ENCODE peak calls at places on chromosomes 6 and 20, in seven cellular contexts. Q is HCT116, J is K562, Y is endothelial cell of umbilical vein, R is H1, T is GM12878, N is HepG2. H is an unnamed sample.

GRCh38 chr20:15446373-15446772 is 1109.0 kb upstream of the FLRT3 start:
- DNase-seq in T (no peak), Q (no peak), J (no peak), Y (peak; percentile 17), R (no peak), N (no peak), H (peak; percentile 32)

GRCh38 chr6:136378888-136379287 is 89.2 kb upstream of the BCLAF1 start:
- DNase-seq in Q (no peak), Y (no peak), R (no peak), N (no peak), J (no peak), T (no peak), H (no peak)

GRCh38 chr6:13883966-13884365 is 40.8 kb upstream of the RNF182 start:
- DNase-seq in Q (no peak), T (no peak), N (no peak), Y (no peak), R (no peak), J (peak; percentile 37), H (no peak)

GRCh38 chr6:169966312-169967181 is 215.1 kb downstream of the ERMARD start:
- DNase-seq in J (no peak), Y (no peak), T (no peak), R (no peak), N (no peak), Q (no peak), H (no peak)

GRCh38 chr6:28207244-28208179 is 17.6 kb upstream of the ZSCAN9 start:
- DNase-seq in N (no peak), R (no peak), T (no peak), J (no peak), Y (peak; percentile 49), Q (no peak), H (no peak)

GRCh38 chr6:154337423-154338005 is 19.1 kb downstream of the IPCEF1 start:
- DNase-seq in J (no peak), Y (no peak), Q (no peak), R (no peak), N (no peak), T (no peak), H (no peak)

GRCh38 chr6:28720357-28721231 is 194.9 kb downstream of the GPX5 start:
- DNase-seq in R (no peak), Y (no peak), T (no peak), Q (no peak), J (no peak), N (no peak), H (no peak)

GRCh38 chr6:10633216-10633615 is 61.2 kb downstream of the C6orf52 start:
- DNase-seq in N (peak; percentile 13), T (peak; percentile 36), Q (peak; percentile 60), Y (peak; percentile 76), R (no peak), J (peak; percentile 31), H (no peak)

GRCh38 chr20:20489623-20490341 is 121.9 kb downstream of the INSM1 start:
- DNase-seq in T (no peak), N (no peak), Q (no peak), R (no peak), J (no peak), Y (no peak), H (no peak)

GRCh38 chr6:152897807-152898399 is 84.9 kb downstream of the FBXO5 start:
- DNase-seq in J (peak; percentile 77), N (peak; percentile 52), R (peak; percentile 58), Y (peak; percentile 65), Q (peak; percentile 42), T (peak; percentile 4), H (no peak)

GRCh38 chr6:29791162-29791561 is 36.5 kb upstream of the HLA-G start:
- DNase-seq in J (no peak), N (no peak), T (no peak), Q (no peak), R (no peak), Y (no peak), H (no peak)

GRCh38 chr6:29793036-29793356 is 34.6 kb upstream of the HLA-G start:
- DNase-seq in N (no peak), J (no peak), Q (no peak), T (no peak), R (no peak), Y (no peak), H (no peak)

GRCh38 chr6:29791786-29792122 is 35.9 kb upstream of the HLA-G start:
- DNase-seq in Q (no peak), R (no peak), Y (no peak), N (no peak), J (no peak), T (no peak), H (no peak)

GRCh38 chr6:29793796-29794195 is 33.8 kb upstream of the HLA-G start:
- DNase-seq in Q (no peak), N (no peak), Y (no peak), J (no peak), T (no peak), R (no peak), H (no peak)

DNA sequence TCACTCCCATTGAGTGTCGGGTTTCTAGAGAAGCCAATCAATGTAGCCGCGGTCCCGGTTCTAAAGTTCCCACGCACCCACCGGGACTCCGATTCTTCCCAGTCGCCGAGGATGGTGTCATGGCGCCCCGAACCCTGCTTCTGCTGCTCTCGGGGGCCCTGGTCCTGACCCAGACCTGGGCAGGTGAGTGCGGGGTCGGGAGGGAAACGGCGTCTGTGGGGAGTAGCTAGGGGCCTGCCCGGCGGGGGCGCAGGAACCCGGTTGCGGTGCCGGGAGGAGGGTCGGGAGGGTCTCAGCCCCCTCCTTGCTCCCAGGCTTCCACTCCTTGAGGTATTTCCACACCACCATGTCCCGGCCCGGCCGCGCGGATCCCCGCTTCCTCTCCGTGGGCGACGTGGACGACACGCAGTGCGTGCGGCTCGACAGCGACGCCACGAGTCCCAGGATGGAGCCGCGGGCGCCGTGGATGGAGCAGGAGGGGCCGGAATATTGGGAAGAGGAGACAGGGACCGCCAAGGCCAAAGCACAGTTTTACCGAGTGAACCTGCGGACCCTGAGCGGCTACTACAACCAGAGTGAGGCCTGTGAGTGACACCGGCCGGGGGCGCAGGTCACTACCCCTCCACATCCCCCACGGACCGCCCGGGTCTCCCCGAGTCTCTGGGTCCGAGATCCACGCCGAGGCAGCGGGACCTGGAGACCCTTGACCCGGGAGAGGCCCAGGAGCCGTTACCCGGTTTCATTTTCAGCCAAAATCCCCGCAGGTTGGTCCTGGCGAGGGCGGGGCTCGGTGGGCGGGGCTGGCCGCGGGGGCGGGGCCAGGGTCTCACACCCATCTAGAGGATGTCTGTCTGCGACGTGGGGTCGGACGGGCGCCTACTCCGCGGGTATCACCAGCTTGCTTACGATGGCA is 35.2 kb upstream of the HLA-G start:
- DNase-seq in Y (peak; percentile 9), N (no peak), R (no peak), J (peak; percentile 46), T (no peak), Q (no peak), H (no peak)
- TF ChIP-seq EZH2 in Y (peak; percentile 87), N (no peak), R (peak; percentile 15), J (no peak), T (no peak), Q (no peak), H (no peak)

DNA sequence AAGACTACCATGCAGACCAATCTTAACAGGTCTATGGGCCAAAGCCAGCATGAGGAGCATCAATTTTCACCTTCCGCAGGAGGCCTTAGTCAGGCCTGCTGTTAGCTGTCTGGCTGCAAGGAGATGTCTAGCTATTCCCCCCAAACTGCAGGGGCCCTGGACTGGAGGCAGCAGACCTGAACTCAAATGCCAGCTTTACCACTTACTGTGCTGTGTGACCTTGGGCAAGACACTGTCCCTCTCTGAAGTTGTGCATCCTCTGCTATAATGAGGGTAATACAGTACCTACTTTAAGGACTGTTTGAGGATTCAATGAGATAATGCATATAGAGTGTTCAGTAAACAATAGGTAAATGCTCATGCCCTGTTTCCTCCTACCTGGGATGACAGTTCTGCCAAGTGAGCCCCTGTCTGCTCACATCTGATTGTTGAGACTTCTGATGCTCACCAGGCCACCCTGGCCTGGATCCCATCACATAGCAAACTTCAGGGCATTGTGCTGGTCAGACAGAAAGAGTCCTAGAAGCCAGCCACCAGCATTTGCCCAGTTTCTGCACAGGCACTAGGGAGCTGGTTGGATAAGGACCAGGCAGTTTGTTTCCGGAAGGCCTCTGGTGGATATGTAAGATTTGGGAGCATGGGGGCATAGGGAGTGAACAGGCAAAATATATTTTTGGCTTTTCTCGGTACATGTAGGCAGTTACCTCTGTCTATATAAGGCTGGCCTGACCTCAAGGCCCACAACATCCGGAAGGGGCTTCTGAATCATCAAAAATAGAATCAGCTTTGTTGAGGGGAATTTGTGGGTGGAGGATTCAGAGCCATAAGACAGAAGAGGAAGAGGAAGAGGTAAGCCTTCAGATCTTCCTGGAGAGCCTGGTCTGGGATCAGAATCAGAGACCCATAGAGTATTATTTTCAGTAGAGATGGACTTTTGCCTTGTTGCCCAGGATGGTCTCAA is 2.3 kb upstream of the OCSTAMP start:
- DNase-seq in T (peak; percentile 85), N (no peak), R (no peak), Y (no peak), J (no peak), Q (no peak), H (no peak)
- TF ChIP-seq POLR2AphosphoS5 in T (peak; percentile 15), N (no peak), R (no peak), Y (no peak), J (no peak), Q (no peak), H (no peak)

GRCh38 chr20:4247261-4247660 is 231.9 kb upstream of the RNF24 start:
- DNase-seq in T (no peak), Y (no peak), N (no peak), R (no peak), Q (no peak), J (no peak), H (no peak)

GRCh38 chr20:4243071-4243470 is 227.7 kb upstream of the RNF24 start:
- DNase-seq in T (no peak), R (no peak), N (no peak), Q (no peak), Y (no peak), J (no peak), H (no peak)

GRCh38 chr20:4245542-4245941 is 230.2 kb upstream of the RNF24 start:
- DNase-seq in Y (no peak), R (no peak), N (no peak), Q (no peak), J (no peak), T (no peak), H (no peak)

GRCh38 chr20:4246428-4246827 is 231.1 kb upstream of the RNF24 start:
- DNase-seq in J (no peak), N (no peak), R (no peak), Q (no peak), Y (no peak), T (no peak), H (no peak)

GRCh38 chr20:4244700-4245485 is 229.5 kb upstream of the RNF24 start:
- DNase-seq in T (no peak), N (peak; percentile 95), R (no peak), Y (no peak), J (no peak), Q (no peak), H (no peak)
- H3K9ac ChIP-seq in T (no peak overlapping the region), N (peak overlapping the region; percentile 11), R (no peak overlapping the region), Y (no peak overlapping the region), J (no peak overlapping the region), Q (no peak overlapping the region), H (no peak overlapping the region)

GRCh38 chr6:116876635-116877611 is at the start of gene RFX6:
- DNase-seq in Y (no peak), N (no peak), Q (no peak), J (peak; percentile 29), R (no peak), T (no peak), H (no peak)
- TF ChIP-seq EZH2 in Y (peak; percentile 74), N (no peak), Q (no peak), J (no peak), R (peak; percentile 76), T (no peak), H (no peak)

DNA sequence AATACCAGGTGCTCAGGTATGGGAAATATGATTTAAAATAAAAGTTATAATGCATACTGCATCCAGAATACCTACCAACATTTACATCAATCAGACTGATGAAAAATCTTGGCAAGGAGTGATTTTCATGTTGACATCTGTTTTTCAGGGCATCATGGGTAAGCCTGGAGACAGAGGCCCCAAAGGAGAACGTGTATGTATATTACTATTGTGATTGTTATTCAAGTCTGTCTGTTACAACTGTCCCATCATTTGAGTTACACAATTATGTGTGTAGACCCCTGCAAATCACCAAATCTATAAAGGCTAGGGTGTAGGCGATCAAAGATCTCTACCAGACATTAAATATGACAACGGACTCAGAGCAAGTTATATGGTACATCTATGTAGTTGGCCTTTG is 118.2 kb downstream of the COL9A1 start:
- DNase-seq in J (no peak), N (no peak), R (no peak), Q (no peak), T (no peak), Y (no peak), H (no peak)
- TF ChIP-seq POLR2AphosphoS5 in J (no peak), N (no peak), R (no peak), Q (no peak), T (no peak), Y (no peak), H (no peak)

H was measured in SK-N-MC.